ENCODE peak calls at places on chromosomes 16 and 17, in seven cellular contexts. One of them, this sample, is unnamed.

GRCh38 chr16:49754495-49755290 is 101.2 kb downstream of the ZNF423 start:
- DNase-seq in AG10803: peak; percentile 10
- DNase-seq in BJ: no peak
- DNase-seq in HCT116: no peak
- DNase-seq in esophagus squamous epithelium: no peak
- DNase-seq in cardiac fibroblast: peak; percentile 63
- DNase-seq in thyroid gland: no peak
- DNase-seq in this sample: no peak

GRCh38 chr17:61143026-61143425 is 256.6 kb upstream of the TBX2 start:
- DNase-seq in AG10803: no peak
- DNase-seq in BJ: no peak
- DNase-seq in HCT116: no peak
- DNase-seq in esophagus squamous epithelium: no peak
- DNase-seq in cardiac fibroblast: no peak
- DNase-seq in thyroid gland: no peak
- DNase-seq in this sample: no peak

GRCh38 chr17:68602267-68602644 is 1.1 kb upstream of the FAM20A start:
- DNase-seq in AG10803: no peak
- DNase-seq in BJ: no peak
- DNase-seq in HCT116: no peak
- DNase-seq in esophagus squamous epithelium: no peak
- DNase-seq in cardiac fibroblast: no peak
- DNase-seq in thyroid gland: no peak
- DNase-seq in this sample: no peak

GRCh38 chr17:10087333-10087732 is 111.1 kb downstream of the GAS7 start:
- DNase-seq in AG10803: no peak
- DNase-seq in BJ: no peak
- DNase-seq in HCT116: no peak
- DNase-seq in esophagus squamous epithelium: no peak
- DNase-seq in cardiac fibroblast: no peak
- DNase-seq in thyroid gland: no peak
- DNase-seq in this sample: no peak

GRCh38 chr17:28747801-28748750 is 4.3 kb downstream of the TRAF4 start:
- DNase-seq in AG10803: no peak
- DNase-seq in BJ: no peak
- DNase-seq in HCT116: no peak
- DNase-seq in esophagus squamous epithelium: no peak
- DNase-seq in cardiac fibroblast: no peak
- DNase-seq in thyroid gland: no peak
- DNase-seq in this sample: no peak

GRCh38 chr17:14080847-14081251 is 11.5 kb downstream of the COX10 start:
- DNase-seq in AG10803: peak; percentile 82
- DNase-seq in BJ: peak; percentile 46
- DNase-seq in HCT116: no peak
- DNase-seq in esophagus squamous epithelium: no peak
- DNase-seq in cardiac fibroblast: peak; percentile 19
- DNase-seq in thyroid gland: no peak
- DNase-seq in this sample: no peak

GRCh38 chr17:29914819-29915537 is 15.1 kb downstream of the SSH2 start:
- DNase-seq in AG10803: no peak
- DNase-seq in BJ: no peak
- DNase-seq in HCT116: no peak
- DNase-seq in esophagus squamous epithelium: no peak
- DNase-seq in cardiac fibroblast: no peak
- DNase-seq in thyroid gland: no peak
- DNase-seq in this sample: no peak

GRCh38 chr16:55116165-55116894 is 185.7 kb downstream of the IRX5 start:
- DNase-seq in AG10803: peak; percentile 95
- DNase-seq in BJ: peak; percentile 66
- DNase-seq in HCT116: no peak
- DNase-seq in esophagus squamous epithelium: no peak
- DNase-seq in cardiac fibroblast: no peak
- DNase-seq in thyroid gland: no peak
- DNase-seq in this sample: no peak

GRCh38 chr17:28811594-28812135 is 30.9 kb downstream of the FAM222B start:
- DNase-seq in AG10803: peak; percentile 8
- DNase-seq in BJ: no peak
- DNase-seq in HCT116: peak; percentile 15
- DNase-seq in esophagus squamous epithelium: no peak
- DNase-seq in cardiac fibroblast: peak; percentile 30
- DNase-seq in thyroid gland: no peak
- DNase-seq in this sample: peak; percentile 16

GRCh38 chr17:77462553-77463497 is 322.1 kb downstream of the SEC14L1 start:
- DNase-seq in AG10803: no peak
- DNase-seq in BJ: no peak
- DNase-seq in HCT116: no peak
- DNase-seq in esophagus squamous epithelium: no peak
- DNase-seq in cardiac fibroblast: no peak
- DNase-seq in thyroid gland: no peak
- DNase-seq in this sample: no peak

GRCh38 chr16:10852948-10853347 is 24.1 kb upstream of the CIITA start:
- DNase-seq in AG10803: no peak
- DNase-seq in BJ: no peak
- DNase-seq in HCT116: no peak
- DNase-seq in esophagus squamous epithelium: no peak
- DNase-seq in cardiac fibroblast: no peak
- DNase-seq in thyroid gland: no peak
- DNase-seq in this sample: no peak

GRCh38 chr17:57739402-57740224 is 5.5 kb downstream of the CCDC182 start:
- DNase-seq in AG10803: no peak
- DNase-seq in BJ: no peak
- DNase-seq in HCT116: peak; percentile 61
- DNase-seq in esophagus squamous epithelium: no peak
- DNase-seq in cardiac fibroblast: peak; percentile 12
- DNase-seq in thyroid gland: no peak
- DNase-seq in this sample: no peak

GRCh38 chr16:23092072-23092800 is 57.0 kb downstream of the USP31 start:
- DNase-seq in AG10803: no peak
- DNase-seq in BJ: no peak
- DNase-seq in HCT116: no peak
- DNase-seq in esophagus squamous epithelium: no peak
- DNase-seq in cardiac fibroblast: no peak
- DNase-seq in thyroid gland: no peak
- DNase-seq in this sample: no peak

GRCh38 chr16:60214321-60214720 is 1480.2 kb upstream of the GOT2 start:
- DNase-seq in AG10803: no peak
- DNase-seq in BJ: no peak
- DNase-seq in HCT116: no peak
- DNase-seq in esophagus squamous epithelium: no peak
- DNase-seq in cardiac fibroblast: no peak
- DNase-seq in thyroid gland: no peak
- DNase-seq in this sample: peak; percentile 22

GRCh38 chr17:38898812-38899348 is 26.5 kb upstream of the LASP1NB start:
- DNase-seq in AG10803: no peak
- DNase-seq in BJ: no peak
- DNase-seq in HCT116: no peak
- DNase-seq in esophagus squamous epithelium: no peak
- DNase-seq in cardiac fibroblast: peak; percentile 69
- DNase-seq in thyroid gland: peak; percentile 34
- DNase-seq in this sample: no peak

GRCh38 chr16:80973991-80974390 is 32.7 kb downstream of the CMC2 start:
- DNase-seq in AG10803: no peak
- DNase-seq in BJ: no peak
- DNase-seq in HCT116: no peak
- DNase-seq in esophagus squamous epithelium: no peak
- DNase-seq in cardiac fibroblast: no peak
- DNase-seq in thyroid gland: no peak
- DNase-seq in this sample: no peak

GRCh38 chr17:78140169-78141051 is 5.8 kb upstream of the C17orf99 start:
- DNase-seq in AG10803: peak; percentile 53
- DNase-seq in BJ: no peak
- DNase-seq in HCT116: peak; percentile 100
- DNase-seq in esophagus squamous epithelium: peak; percentile 86
- DNase-seq in cardiac fibroblast: peak; percentile 68
- DNase-seq in thyroid gland: peak; percentile 79
- DNase-seq in this sample: peak; percentile 54

GRCh38 chr17:9971991-9972390 is 66.9 kb upstream of the RCVRN start:
- DNase-seq in AG10803: peak; percentile 71
- DNase-seq in BJ: peak; percentile 1
- DNase-seq in HCT116: no peak
- DNase-seq in esophagus squamous epithelium: no peak
- DNase-seq in cardiac fibroblast: no peak
- DNase-seq in thyroid gland: peak; percentile 11
- DNase-seq in this sample: peak; percentile 76

GRCh38 chr17:82925336-82925735 is 85.5 kb upstream of the ZNF750 start:
- DNase-seq in AG10803: no peak
- DNase-seq in BJ: no peak
- DNase-seq in HCT116: no peak
- DNase-seq in esophagus squamous epithelium: no peak
- DNase-seq in cardiac fibroblast: no peak
- DNase-seq in thyroid gland: no peak
- DNase-seq in this sample: no peak

GRCh38 chr17:7019406-7019805 is 3.4 kb upstream of the BCL6B start:
- DNase-seq in AG10803: no peak
- DNase-seq in BJ: no peak
- DNase-seq in HCT116: no peak
- DNase-seq in esophagus squamous epithelium: no peak
- DNase-seq in cardiac fibroblast: no peak
- DNase-seq in thyroid gland: no peak
- DNase-seq in this sample: no peak

GRCh38 chr16:11328172-11329079 is 16.8 kb upstream of the RMI2 start:
- DNase-seq in AG10803: peak; percentile 94
- DNase-seq in BJ: peak; percentile 79
- DNase-seq in HCT116: peak; percentile 62
- DNase-seq in esophagus squamous epithelium: peak; percentile 44
- DNase-seq in cardiac fibroblast: peak; percentile 98
- DNase-seq in thyroid gland: peak; percentile 72
- DNase-seq in this sample: no peak

GRCh38 chr16:88792078-88792550 is 7.1 kb upstream of the PIEZO1 start:
- DNase-seq in AG10803: no peak
- DNase-seq in BJ: no peak
- DNase-seq in HCT116: no peak
- DNase-seq in esophagus squamous epithelium: no peak
- DNase-seq in cardiac fibroblast: no peak
- DNase-seq in thyroid gland: no peak
- DNase-seq in this sample: no peak

GRCh38 chr17:33234930-33235685 is 58.0 kb downstream of the ASIC2 start:
- DNase-seq in AG10803: peak; percentile 85
- DNase-seq in BJ: peak; percentile 68
- DNase-seq in HCT116: no peak
- DNase-seq in esophagus squamous epithelium: no peak
- DNase-seq in cardiac fibroblast: peak; percentile 90
- DNase-seq in thyroid gland: peak; percentile 11
- DNase-seq in this sample: peak; percentile 87

GRCh38 chr17:40910441-40910841 is 25.4 kb upstream of the KRT20 start:
- DNase-seq in AG10803: peak; percentile 89
- DNase-seq in BJ: peak; percentile 64
- DNase-seq in HCT116: no peak
- DNase-seq in esophagus squamous epithelium: no peak
- DNase-seq in cardiac fibroblast: peak; percentile 48
- DNase-seq in thyroid gland: no peak
- DNase-seq in this sample: no peak

GRCh38 chr17:76213491-76213890 is 26.8 kb downstream of the RNF157 start:
- DNase-seq in AG10803: no peak
- DNase-seq in BJ: no peak
- DNase-seq in HCT116: no peak
- DNase-seq in esophagus squamous epithelium: no peak
- DNase-seq in cardiac fibroblast: no peak
- DNase-seq in thyroid gland: no peak
- DNase-seq in this sample: no peak
- H3K4me3 ChIP-seq in AG10803: no peak overlapping the region
- H3K4me3 ChIP-seq in BJ: no peak overlapping the region
- H3K4me3 ChIP-seq in HCT116: no peak overlapping the region
- H3K4me3 ChIP-seq in esophagus squamous epithelium: no peak overlapping the region
- H3K4me3 ChIP-seq in cardiac fibroblast: no peak overlapping the region
- H3K4me3 ChIP-seq in thyroid gland: no peak overlapping the region
- H3K4me3 ChIP-seq in this sample: no peak overlapping the region

GRCh38 chr17:55305321-55306087 is 40.7 kb downstream of the HLF start:
- DNase-seq in AG10803: no peak
- DNase-seq in BJ: no peak
- DNase-seq in HCT116: no peak
- DNase-seq in esophagus squamous epithelium: no peak
- DNase-seq in cardiac fibroblast: no peak
- DNase-seq in thyroid gland: no peak
- DNase-seq in this sample: no peak

GRCh38 chr17:55303008-55303493 is 38.3 kb downstream of the HLF start:
- DNase-seq in AG10803: no peak
- DNase-seq in BJ: no peak
- DNase-seq in HCT116: no peak
- DNase-seq in esophagus squamous epithelium: no peak
- DNase-seq in cardiac fibroblast: no peak
- DNase-seq in thyroid gland: no peak
- DNase-seq in this sample: no peak

GRCh38 chr17:55302407-55302787 is 37.6 kb downstream of the HLF start:
- DNase-seq in AG10803: no peak
- DNase-seq in BJ: no peak
- DNase-seq in HCT116: no peak
- DNase-seq in esophagus squamous epithelium: no peak
- DNase-seq in cardiac fibroblast: no peak
- DNase-seq in thyroid gland: no peak
- DNase-seq in this sample: no peak

GRCh38 chr17:55304171-55304859 is 39.6 kb downstream of the HLF start:
- DNase-seq in AG10803: no peak
- DNase-seq in BJ: no peak
- DNase-seq in HCT116: no peak
- DNase-seq in esophagus squamous epithelium: no peak
- DNase-seq in cardiac fibroblast: no peak
- DNase-seq in thyroid gland: no peak
- DNase-seq in this sample: no peak

GRCh38 chr17:55303701-55304145 is 39.0 kb downstream of the HLF start:
- DNase-seq in AG10803: peak; percentile 8
- DNase-seq in BJ: no peak
- DNase-seq in HCT116: no peak
- DNase-seq in esophagus squamous epithelium: no peak
- DNase-seq in cardiac fibroblast: peak; percentile 17
- DNase-seq in thyroid gland: no peak
- DNase-seq in this sample: no peak
- TF ChIP-seq CTCF in AG10803: peak; percentile 16
- TF ChIP-seq CTCF in BJ: peak; percentile 24
- TF ChIP-seq CTCF in HCT116: no peak
- TF ChIP-seq CTCF in esophagus squamous epithelium: no peak
- TF ChIP-seq CTCF in cardiac fibroblast: no peak
- TF ChIP-seq CTCF in thyroid gland: no peak
- TF ChIP-seq CTCF in this sample: peak; percentile 39

GRCh38 chr17:66431080-66431795 is 128.8 kb downstream of the PRKCA start:
- DNase-seq in AG10803: peak; percentile 21
- DNase-seq in BJ: no peak
- DNase-seq in HCT116: no peak
- DNase-seq in esophagus squamous epithelium: no peak
- DNase-seq in cardiac fibroblast: peak; percentile 43
- DNase-seq in thyroid gland: no peak
- DNase-seq in this sample: no peak
- H3K4me3 ChIP-seq in AG10803: no peak overlapping the region
- H3K4me3 ChIP-seq in BJ: peak overlapping the region; percentile 14
- H3K4me3 ChIP-seq in HCT116: no peak overlapping the region
- H3K4me3 ChIP-seq in esophagus squamous epithelium: no peak overlapping the region
- H3K4me3 ChIP-seq in cardiac fibroblast: peak overlapping the region; percentile 22
- H3K4me3 ChIP-seq in thyroid gland: no peak overlapping the region
- H3K4me3 ChIP-seq in this sample: no peak overlapping the region

GRCh38 chr17:81295031-81295677 is at the start of gene SLC38A10:
- DNase-seq in AG10803: peak; percentile 76
- DNase-seq in BJ: no peak
- DNase-seq in HCT116: peak; percentile 73
- DNase-seq in esophagus squamous epithelium: peak; percentile 29
- DNase-seq in cardiac fibroblast: peak; percentile 79
- DNase-seq in thyroid gland: peak; percentile 93
- DNase-seq in this sample: peak; percentile 34
- TF ChIP-seq CTCF in AG10803: no peak
- TF ChIP-seq CTCF in BJ: peak; percentile 26
- TF ChIP-seq CTCF in HCT116: no peak
- TF ChIP-seq CTCF in esophagus squamous epithelium: no peak
- TF ChIP-seq CTCF in cardiac fibroblast: no peak
- TF ChIP-seq CTCF in thyroid gland: no peak
- TF ChIP-seq CTCF in this sample: no peak